ENCODE peak calls at places on chromosomes 13 and 19, in nine cellular contexts. R is tibial nerve, P is colonic mucosa, A is esophagus squamous epithelium, S is cardiac muscle cell, D is psoas muscle, W is heart right ventricle, Y is prostate gland, V is A549. O is an unnamed sample. For H3K4me1, the result is how much of the 10 kb centered on the place peaks cover.

GRCh38 chr13:113548778-113549621 is 35.6 kb upstream of the TFDP1 start:
- DNase-seq in V (no peak), P (peak), S (no peak), W (no peak), D (no peak), Y (no peak), R (no peak), A (no peak), O (no peak)

GRCh38 chr13:23805015-23805583 is 84.1 kb downstream of the MIPEP start:
- DNase-seq in W (no peak), S (no peak), D (no peak), P (no peak), R (no peak), V (no peak), Y (no peak), A (no peak), O (no peak)

GRCh38 chr19:38733493-38734175 is 10.6 kb downstream of the CAPN12 start:
- DNase-seq in R (no peak), W (peak), A (no peak), D (no peak), S (no peak), Y (no peak), V (peak), P (peak), O (peak)

GRCh38 chr13:85260896-85261295 is 538.3 kb downstream of the SLITRK6 start:
- DNase-seq in A (no peak), W (no peak), Y (no peak), P (no peak), V (no peak), R (no peak), S (no peak), D (no peak), O (no peak)

GRCh38 chr13:113178070-113178895 is 19.8 kb downstream of the PROZ start:
- DNase-seq in S (peak), P (no peak), R (no peak), Y (no peak), W (no peak), V (no peak), D (no peak), A (no peak), O (no peak)

GRCh38 chr13:34391071-34391470 is 551.0 kb upstream of the NBEA start:
- DNase-seq in R (no peak), A (no peak), W (no peak), P (no peak), V (peak), D (no peak), Y (no peak), S (peak), O (no peak)

GRCh38 chr19:43984687-43985000 is 656 bp downstream of the ZNF155 start:
- DNase-seq in P (peak), W (peak), Y (peak), A (no peak), D (no peak), R (no peak), V (no peak), S (no peak), O (peak)

GRCh38 chr13:30831515-30831914 is 74.6 kb upstream of the MEDAG start:
- DNase-seq in D (no peak), R (no peak), A (no peak), W (no peak), P (peak), Y (no peak), V (no peak), S (no peak), O (no peak)

GRCh38 chr19:47509973-47510372 is 4.9 kb downstream of the NAPA start:
- DNase-seq in D (peak), V (no peak), R (no peak), P (no peak), W (no peak), S (no peak), A (no peak), Y (peak), O (peak)

GRCh38 chr13:46053162-46054012 is 841 bp upstream of the ZC3H13 start:
- DNase-seq in D (no peak), Y (no peak), S (no peak), P (no peak), A (no peak), W (no peak), R (no peak), V (no peak), O (no peak)

GRCh38 chr19:35636651-35637050 is 4.9 kb upstream of the ETV2 start:
- DNase-seq in Y (no peak), A (no peak), P (no peak), R (no peak), S (no peak), D (no peak), W (no peak), V (no peak), O (no peak)

GRCh38 chr19:14544977-14545715 is 15.8 kb downstream of the TECR start:
- DNase-seq in A (no peak), P (no peak), V (no peak), D (peak), W (peak), S (no peak), R (no peak), Y (peak), O (no peak)

GRCh38 chr19:10831980-10832658 is 3.9 kb downstream of the TMED1 start:
- DNase-seq in P (no peak), D (no peak), V (no peak), R (no peak), Y (no peak), W (no peak), A (no peak), S (no peak), O (no peak)

GRCh38 chr13:105030851-105031250 is 1504.6 kb downstream of the EFNB2 start:
- DNase-seq in S (no peak), P (no peak), D (no peak), W (no peak), R (no peak), A (no peak), Y (no peak), V (no peak), O (no peak)

GRCh38 chr13:81757348-81757950 is 1416.5 kb upstream of the SPRY2 start:
- DNase-seq in Y (no peak), V (no peak), P (no peak), W (no peak), S (no peak), R (no peak), D (no peak), A (no peak), O (no peak)

GRCh38 chr13:28219408-28220099 is 81.2 kb downstream of the PAN3 start:
- DNase-seq in S (no peak), W (no peak), P (no peak), Y (no peak), V (no peak), D (no peak), R (no peak), A (no peak), O (no peak)

GRCh38 chr13:66558511-66558910 is 671.6 kb downstream of the PCDH9 start:
- DNase-seq in D (no peak), Y (no peak), W (no peak), R (no peak), A (no peak), P (no peak), V (no peak), S (peak), O (no peak)

GRCh38 chr13:113064534-113065405 is 40.8 kb upstream of the F7 start:
- DNase-seq in Y (no peak), A (no peak), W (peak), V (peak), D (peak), P (no peak), R (no peak), S (peak), O (no peak)

GRCh38 chr19:43768273-43769050 is 12.3 kb downstream of the KCNN4 start:
- DNase-seq in R (no peak), A (no peak), P (peak), D (peak), Y (peak), S (peak), W (no peak), V (no peak), O (no peak)

GRCh38 chr13:112928958-112929777 is 39.8 kb upstream of the MCF2L start:
- DNase-seq in A (no peak), R (no peak), P (peak), W (no peak), S (peak), D (no peak), Y (no peak), V (no peak), O (no peak)

GRCh38 chr13:98123176-98123575 is 19.7 kb upstream of the FARP1 start:
- DNase-seq in A (no peak), Y (no peak), S (no peak), P (no peak), D (no peak), W (no peak), V (no peak), R (no peak), O (no peak)

GRCh38 chr19:33406521-33407139 is 33.1 kb downstream of the CEBPG start:
- DNase-seq in S (peak), A (peak), P (peak), V (peak), Y (peak), D (peak), R (peak), W (peak), O (peak)

GRCh38 chr19:37506387-37507166 is at the start of gene ZNF793:
- DNase-seq in P (peak), W (peak), R (peak), A (peak), Y (peak), D (peak), V (no peak), S (peak), O (peak)

GRCh38 chr13:74409551-74409950 is 275.3 kb upstream of the KLF12 start:
- DNase-seq in R (no peak), V (no peak), P (no peak), Y (no peak), D (no peak), W (no peak), A (no peak), S (no peak), O (no peak)

GRCh38 chr13:110062077-110062776 is 244.7 kb downstream of the COL4A1 start:
- DNase-seq in P (no peak), A (no peak), W (peak), D (peak), S (no peak), Y (no peak), R (no peak), V (no peak), O (no peak)

GRCh38 chr13:93231867-93232266 is 5.3 kb downstream of the GPC6 start:
- DNase-seq in W (no peak), P (no peak), Y (no peak), S (no peak), R (no peak), D (no peak), A (no peak), V (no peak), O (no peak)

GRCh38 chr13:32309812-32310706 is 5.1 kb downstream of the ZAR1L start:
- DNase-seq in D (no peak), S (peak), A (no peak), V (peak), W (no peak), P (peak), R (no peak), Y (no peak), O (peak)

GRCh38 chr13:51981355-51981754 is 29.9 kb downstream of the ATP7B start:
- DNase-seq in W (no peak), R (no peak), S (peak), V (no peak), P (no peak), Y (no peak), A (no peak), D (no peak), O (no peak)

GRCh38 chr13:33207616-33207964 is 78.0 kb downstream of the STARD13 start:
- DNase-seq in R (no peak), A (no peak), Y (peak), D (no peak), V (no peak), P (no peak), W (no peak), S (peak), O (no peak)

GRCh38 chr13:112897956-112898785 is 70.8 kb upstream of the MCF2L start:
- DNase-seq in A (no peak), D (peak), P (no peak), S (no peak), R (no peak), Y (no peak), V (no peak), W (no peak), O (no peak)

GRCh38 chr19:49333426-49334288 is 1.5 kb upstream of the CD37 start:
- DNase-seq in S (peak), Y (no peak), D (no peak), V (no peak), A (no peak), R (no peak), P (peak), W (no peak), O (no peak)

GRCh38 chr19:54873990-54874389 is at the start of gene FCAR:
- DNase-seq in S (no peak), Y (no peak), A (no peak), V (no peak), W (no peak), D (no peak), P (no peak), R (peak), O (no peak)

GRCh38 chr13:40639226-40639681 is 27.2 kb downstream of the FOXO1 start:
- DNase-seq in W (no peak), Y (no peak), R (no peak), S (peak), A (no peak), V (no peak), P (no peak), D (no peak), O (no peak)

GRCh38 chr13:47175172-47175806 is 278.4 kb upstream of the HTR2A start:
- DNase-seq in R (no peak), D (no peak), Y (no peak), W (no peak), P (no peak), S (peak), A (no peak), V (no peak), O (no peak)

GRCh38 chr13:65913173-65913572 is 1317.0 kb downstream of the PCDH9 start:
- DNase-seq in V (no peak), D (no peak), Y (no peak), P (no peak), A (no peak), R (no peak), W (no peak), S (peak), O (no peak)

GRCh38 chr13:46962286-46962941 is 65.6 kb upstream of the HTR2A start:
- DNase-seq in S (peak), V (no peak), Y (no peak), R (no peak), W (no peak), A (no peak), P (no peak), D (no peak), O (no peak)

GRCh38 chr19:47417746-47418594 is 1.4 kb downstream of the MEIS3 start:
- DNase-seq in S (no peak), Y (no peak), W (no peak), P (no peak), D (no peak), A (no peak), R (no peak), V (no peak), O (no peak)

GRCh38 chr19:28420731-28421550 is 792.0 kb downstream of the UQCRFS1 start:
- DNase-seq in P (no peak), D (no peak), A (no peak), W (no peak), V (no peak), R (no peak), S (no peak), Y (no peak), O (no peak)

GRCh38 chr19:46821512-46822359 is 28.9 kb downstream of the AP2S1 start:
- DNase-seq in S (no peak), R (no peak), D (no peak), Y (no peak), V (no peak), W (peak), P (peak), A (no peak), O (no peak)

GRCh38 chr19:55088543-55089265 is 13.0 kb downstream of the EPS8L1 start:
- DNase-seq in A (no peak), Y (peak), V (peak), W (peak), D (peak), R (peak), S (peak), P (peak), O (peak)

DNA sequence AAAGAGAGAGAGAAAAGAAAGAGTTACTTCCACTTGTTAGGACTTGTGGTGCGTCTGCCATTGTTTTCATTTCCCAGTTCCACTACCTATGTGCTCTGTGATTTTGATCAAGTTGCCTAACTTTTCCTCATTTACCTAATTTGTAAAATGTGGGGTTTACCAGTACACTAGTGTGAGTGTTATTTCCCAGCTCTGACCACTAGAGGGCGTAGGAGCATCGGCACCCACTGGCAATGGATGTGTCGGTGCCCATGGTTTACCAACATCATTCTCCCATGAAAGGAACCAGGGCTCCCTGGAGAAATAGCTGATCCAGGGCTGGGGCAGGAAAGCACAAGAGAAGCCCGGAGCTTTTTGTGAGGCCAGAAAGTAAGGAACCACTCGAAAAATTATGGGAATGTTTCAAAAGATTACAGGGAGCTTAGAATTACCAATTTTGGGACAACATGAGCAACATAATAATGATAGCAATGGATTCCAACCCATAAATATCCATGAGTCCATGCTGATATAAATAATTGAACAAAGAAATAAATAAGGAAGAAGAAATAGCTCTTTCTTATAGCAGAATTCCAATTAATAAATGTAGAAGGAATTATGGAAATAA is 15.1 kb upstream of the CEACAM4 start:
- DNase-seq in R (peak), P (peak), Y (peak), W (no peak), A (no peak), D (no peak), S (peak), V (peak), O (peak)
- TF ChIP-seq CTCF in R (peak), P (peak), Y (peak), W (peak), A (peak), D (peak), S (peak), V (peak), O (peak)

GRCh38 chr13:20994441-20994821 is 67.0 kb downstream of the LATS2 start:
- DNase-seq in W (no peak), A (no peak), S (no peak), Y (no peak), V (no peak), P (no peak), R (no peak), D (no peak), O (no peak)

GRCh38 chr13:20995245-20995829 is 66.0 kb downstream of the LATS2 start:
- DNase-seq in S (no peak), Y (no peak), D (no peak), W (no peak), V (no peak), A (no peak), P (no peak), R (no peak), O (no peak)

GRCh38 chr13:21000647-21001046 is 60.7 kb downstream of the LATS2 start:
- DNase-seq in W (no peak), V (no peak), S (no peak), A (no peak), P (no peak), R (no peak), Y (no peak), D (no peak), O (no peak)

GRCh38 chr13:20998649-20999415 is 62.6 kb downstream of the LATS2 start:
- DNase-seq in W (no peak), P (no peak), D (no peak), R (no peak), Y (no peak), V (no peak), A (no peak), S (no peak), O (no peak)

GRCh38 chr13:20997301-20998061 is 63.9 kb downstream of the LATS2 start:
- DNase-seq in D (peak), Y (no peak), P (no peak), A (no peak), V (no peak), W (no peak), S (peak), R (no peak), O (no peak)
- H3K27ac ChIP-seq in D (peak), Y (no peak), P (no peak), A (peak), V (no peak), W (peak), S (peak), R (peak), O (no peak)

DNA sequence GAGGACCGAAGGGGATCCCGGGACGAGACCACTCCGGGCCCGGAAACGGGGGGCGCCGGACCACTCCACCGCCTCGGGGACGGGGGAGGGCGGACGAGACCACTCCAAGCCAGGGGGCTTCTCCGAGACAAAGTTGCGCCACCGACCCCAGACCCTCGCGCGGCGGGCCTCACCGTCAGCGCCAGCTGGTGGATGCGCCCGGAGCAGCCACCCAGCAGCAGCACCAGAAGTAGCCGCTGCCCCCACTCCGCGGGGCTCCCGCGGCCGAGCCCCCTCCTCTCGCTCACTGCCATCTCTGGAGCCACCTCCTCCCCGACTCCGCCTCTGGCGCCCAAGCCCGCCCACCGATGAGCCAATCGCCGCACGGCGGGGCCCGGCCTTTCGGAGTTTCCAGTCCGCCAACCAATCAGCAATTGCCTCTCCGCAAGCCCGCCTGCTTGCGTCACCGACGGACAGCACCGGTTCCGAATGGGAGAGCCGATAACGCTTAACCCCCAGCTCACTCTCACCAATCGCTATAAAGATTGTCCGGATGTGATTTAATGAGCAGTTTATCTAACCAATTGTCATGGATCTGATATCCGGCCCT is at the start of gene GPR108:
- DNase-seq in Y (peak), S (peak), V (peak), P (peak), D (peak), A (peak), W (peak), R (peak), O (peak)
- H3K4me1 ChIP-seq in Y (under half), S (under half), V (under half), P (under half), D (under half), A (under half), W (under half), R (under half), O (under half)

GRCh38 chr19:19458110-19458816 is 52.8 kb downstream of the GATAD2A start:
- DNase-seq in A (no peak), S (no peak), D (no peak), V (no peak), Y (no peak), W (no peak), R (no peak), P (no peak), O (no peak)
- TF ChIP-seq CTCF in A (no peak), S (no peak), D (no peak), V (no peak), Y (no peak), W (no peak), R (no peak), P (no peak), O (no peak)

DNA sequence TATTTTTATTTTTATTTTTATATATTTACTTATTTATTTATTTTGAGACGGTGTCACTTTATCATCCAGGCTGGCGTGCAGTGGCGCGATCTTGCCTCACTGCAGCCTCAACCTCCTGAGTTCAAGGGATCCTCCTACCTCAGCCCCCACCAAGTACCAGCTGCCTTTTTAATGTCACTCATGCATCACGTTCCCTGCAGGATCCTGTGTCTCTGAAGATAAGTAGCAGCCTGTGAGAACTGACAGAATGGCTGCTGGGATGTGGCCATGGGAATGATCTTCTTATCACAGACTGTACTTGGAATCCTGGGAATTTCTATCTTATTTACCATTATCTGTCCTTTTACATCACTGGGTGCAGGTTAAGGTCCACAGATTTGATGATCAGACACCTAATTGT is 9.2 kb upstream of the ZNF761 start:
- DNase-seq in V (no peak), A (no peak), D (no peak), S (no peak), Y (no peak), P (no peak), R (no peak), W (no peak), O (no peak)
- H3K27ac ChIP-seq in V (no peak), A (no peak), D (no peak), S (no peak), Y (no peak), P (no peak), R (no peak), W (no peak), O (no peak)

DNA sequence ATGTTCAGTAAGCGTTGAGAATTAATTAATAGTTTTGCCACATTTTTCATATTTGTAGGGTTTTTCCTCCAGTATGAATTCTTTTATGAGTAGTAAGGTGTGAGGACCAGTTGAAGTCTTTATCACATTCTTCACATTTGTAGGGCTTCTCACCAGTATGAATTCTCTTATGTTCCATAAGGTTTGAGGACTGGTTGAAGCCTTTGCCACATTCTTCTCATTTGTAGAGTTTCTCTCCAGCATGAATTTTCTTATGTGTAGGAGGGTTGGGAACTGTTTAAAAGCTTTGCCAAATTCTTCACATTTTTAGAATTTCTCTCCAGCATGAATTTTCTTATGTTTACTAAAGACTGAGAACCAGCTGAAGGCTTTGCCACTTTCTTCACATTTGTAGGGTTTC is 40.3 kb downstream of the ZNF208 start:
- DNase-seq in V (no peak), A (no peak), W (no peak), S (no peak), R (no peak), D (no peak), Y (no peak), P (no peak), O (no peak)
- H3K4me1 ChIP-seq in V (under half), A (under half), W (under half), S (under half), R (under half), D (under half), Y (under half), P (under half), O (under half)

O was measured in pancreas.